ENCODE peak calls at places on chromosomes 4 and X, in nine cellular contexts. K is heart left ventricle, U is fibroblast of mammary gland, Y is spleen, M is type B pancreatic cell, P is cardiac fibroblast, G is neural crest cell, D is breast epithelium, T is GM06990. Q is an unnamed sample.

GRCh38 chr4:80448056-80448455 is 112.5 kb downstream of the CFAP299 start:
- DNase-seq in K (no peak), U (no peak), Y (no peak), M (no peak), P (no peak), G (no peak), D (no peak), T (no peak), Q (no peak)

GRCh38 chr4:6469898-6470501 is 2.4 kb downstream of the PPP2R2C start:
- DNase-seq in K (no peak), U (no peak), Y (peak), M (peak), P (no peak), G (no peak), D (peak), T (no peak), Q (no peak)

GRCh38 chrX:30597258-30598012 is 19.9 kb upstream of the TASL start:
- DNase-seq in K (no peak), U (no peak), Y (no peak), M (no peak), P (no peak), G (no peak), D (no peak), T (peak), Q (peak)

GRCh38 chrX:100872161-100872560 is 2.0 kb downstream of the NOX1 start:
- DNase-seq in K (no peak), U (no peak), Y (no peak), M (no peak), P (peak), G (no peak), D (no peak), T (no peak), Q (no peak)

GRCh38 chr4:172938870-172939269 is 229.7 kb upstream of the GALNT7 start:
- DNase-seq in K (no peak), U (no peak), Y (no peak), M (no peak), P (no peak), G (no peak), D (no peak), T (no peak), Q (no peak)

GRCh38 chr4:78578674-78579430 is 27.3 kb downstream of the ANXA3 start:
- DNase-seq in K (no peak), U (no peak), Y (no peak), M (no peak), P (no peak), G (no peak), D (no peak), T (no peak), Q (no peak)

GRCh38 chr4:99790796-99791617 is 25.6 kb upstream of the DAPP1 start:
- DNase-seq in K (no peak), U (peak), Y (no peak), M (no peak), P (peak), G (no peak), D (no peak), T (no peak), Q (no peak)

GRCh38 chrX:21528076-21528475 is 130.1 kb downstream of the KLHL34 start:
- DNase-seq in K (no peak), U (peak), Y (no peak), M (no peak), P (peak), G (no peak), D (no peak), T (no peak), Q (no peak)

GRCh38 chr4:20431422-20432014 is 179.8 kb downstream of the SLIT2 start:
- DNase-seq in K (no peak), U (peak), Y (no peak), M (no peak), P (peak), G (no peak), D (no peak), T (no peak), Q (no peak)

GRCh38 chr4:20426028-20426427 is 174.3 kb downstream of the SLIT2 start:
- DNase-seq in K (no peak), U (no peak), Y (no peak), M (no peak), P (no peak), G (no peak), D (no peak), T (no peak), Q (no peak)

GRCh38 chr4:20430555-20430954 is 178.8 kb downstream of the SLIT2 start:
- DNase-seq in K (no peak), U (peak), Y (no peak), M (no peak), P (peak), G (no peak), D (no peak), T (no peak), Q (no peak)

GRCh38 chr4:20432098-20432497 is 180.4 kb downstream of the SLIT2 start:
- DNase-seq in K (no peak), U (peak), Y (no peak), M (no peak), P (peak), G (no peak), D (no peak), T (no peak), Q (no peak)

GRCh38 chr4:20428410-20429160 is 176.9 kb downstream of the SLIT2 start:
- DNase-seq in K (no peak), U (peak), Y (no peak), M (no peak), P (peak), G (no peak), D (no peak), T (no peak), Q (no peak)
- TF ChIP-seq CTCF in K (peak), U (peak), Y (no peak), M (peak), P (peak), G (peak), D (no peak), T (peak), Q (peak)

GRCh38 chrX:107325467-107325866 is 119.1 kb downstream of the DNAAF6 start:
- DNase-seq in K (no peak), U (no peak), Y (no peak), M (no peak), P (no peak), G (no peak), D (no peak), T (no peak), Q (no peak)

GRCh38 chrX:107323786-107324492 is 117.5 kb downstream of the DNAAF6 start:
- DNase-seq in K (no peak), U (no peak), Y (peak), M (no peak), P (no peak), G (no peak), D (no peak), T (no peak), Q (no peak)

GRCh38 chrX:107324493-107325310 is 118.3 kb downstream of the DNAAF6 start:
- DNase-seq in K (peak), U (peak), Y (peak), M (peak), P (peak), G (peak), D (no peak), T (peak), Q (no peak)
- TF ChIP-seq CTCF in K (no peak), U (peak), Y (no peak), M (peak), P (peak), G (peak), D (no peak), T (peak), Q (no peak)

GRCh38 chr4:53680588-53680987 is 89.3 kb upstream of the LNX1 start:
- DNase-seq in K (no peak), U (no peak), Y (no peak), M (no peak), P (no peak), G (no peak), D (no peak), T (no peak), Q (no peak)
- TF ChIP-seq CTCF in K (no peak), U (no peak), Y (no peak), M (no peak), P (no peak), G (no peak), D (no peak), T (no peak), Q (no peak)

DNA sequence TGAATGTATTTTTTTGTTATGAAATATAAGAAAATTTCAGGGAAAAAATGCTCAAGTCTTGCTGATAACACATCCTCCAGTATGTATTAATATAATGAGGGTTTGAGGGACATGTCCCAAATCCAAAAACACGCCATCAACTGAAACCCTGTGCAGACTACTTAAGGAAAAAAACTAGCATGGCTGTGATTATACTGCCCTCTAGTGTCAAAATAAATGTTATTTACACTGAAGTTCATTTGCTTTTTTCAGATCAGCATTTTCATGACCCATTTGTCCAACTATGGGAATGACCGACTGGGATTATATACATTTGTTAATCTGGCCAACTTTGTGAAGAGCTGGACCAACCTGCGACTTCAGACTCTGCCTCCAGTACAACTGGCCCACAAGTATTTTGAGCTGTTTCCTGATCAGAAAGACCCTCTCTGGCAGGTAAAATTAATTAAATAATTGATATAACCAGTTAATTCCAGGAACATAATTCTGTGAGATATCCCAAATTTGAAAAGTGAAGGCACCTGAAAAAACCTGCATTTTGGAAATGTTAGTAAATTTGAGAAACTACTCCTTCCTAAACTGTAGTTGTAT is 128.5 kb downstream of the PRSS12 start:
- DNase-seq in K (no peak), U (peak), Y (no peak), M (no peak), P (peak), G (no peak), D (no peak), T (no peak), Q (peak)
- TF ChIP-seq CTCF in K (peak), U (peak), Y (peak), M (peak), P (peak), G (peak), D (peak), T (peak), Q (peak)

GRCh38 chr4:184472540-184473264 is 1.6 kb downstream of the IRF2 start:
- DNase-seq in K (peak), U (peak), Y (peak), M (peak), P (peak), G (peak), D (peak), T (peak), Q (peak)
- TF ChIP-seq CTCF in K (peak), U (no peak), Y (peak), M (no peak), P (no peak), G (no peak), D (no peak), T (no peak), Q (no peak)

DNA sequence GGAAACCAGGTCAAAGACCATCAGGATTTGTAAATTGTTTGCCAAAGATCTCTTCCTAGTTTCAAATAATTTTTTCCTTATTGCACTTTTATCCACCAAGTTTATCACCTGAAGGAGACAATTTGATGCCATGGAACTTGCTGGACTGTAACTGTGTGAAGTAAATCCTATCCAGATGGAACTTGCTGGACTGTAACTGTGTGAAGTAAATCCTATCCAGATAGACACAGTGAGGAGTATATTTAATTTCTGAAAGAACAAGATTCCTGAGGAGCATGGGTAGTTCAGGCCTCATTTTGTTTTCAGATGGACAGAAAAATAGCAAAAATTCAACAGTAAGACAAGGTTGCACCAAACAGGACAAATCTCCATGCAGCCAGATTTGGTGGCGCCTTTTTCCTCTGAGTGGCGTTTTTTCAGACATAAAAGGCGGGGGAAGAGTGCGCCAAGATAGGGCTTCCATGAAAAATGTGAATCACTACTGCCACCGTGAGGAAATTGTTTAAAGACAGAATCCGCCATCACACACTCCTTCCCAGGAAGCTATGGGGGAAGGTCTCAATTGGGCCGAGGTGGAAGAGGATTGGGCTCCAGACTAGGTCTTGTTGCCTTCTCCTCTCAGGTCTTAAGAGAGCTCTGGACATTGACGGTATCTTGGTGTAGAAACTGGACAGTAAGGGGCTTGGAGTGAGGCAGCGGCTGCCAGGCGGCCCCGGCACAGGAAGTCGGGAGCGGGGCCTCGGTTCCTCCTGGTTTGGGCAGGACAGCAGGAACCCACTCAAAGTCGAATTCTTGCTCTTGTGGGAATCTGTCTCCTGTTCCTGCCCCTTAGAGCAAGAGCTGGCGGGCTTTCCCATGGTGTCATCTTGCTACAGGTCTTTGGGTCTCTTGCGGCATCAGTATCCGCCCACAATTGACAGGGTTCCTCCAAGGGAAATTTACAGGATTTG is 234.7 kb downstream of the OR13H1 start:
- DNase-seq in K (peak), U (peak), Y (no peak), M (no peak), P (no peak), G (no peak), D (no peak), T (peak), Q (peak)
- TF ChIP-seq CTCF in K (no peak), U (peak), Y (peak), M (no peak), P (no peak), G (no peak), D (peak), T (no peak), Q (peak)

GRCh38 chrX:57121162-57121741 is at the start of gene SPIN2B:
- DNase-seq in K (peak), U (peak), Y (peak), M (peak), P (peak), G (peak), D (peak), T (peak), Q (peak)
- TF ChIP-seq CTCF in K (no peak), U (no peak), Y (no peak), M (peak), P (no peak), G (peak), D (no peak), T (peak), Q (no peak)

GRCh38 chrX:46913710-46914109 is 1.5 kb downstream of the JADE3 start:
- DNase-seq in K (peak), U (peak), Y (no peak), M (no peak), P (peak), G (no peak), D (no peak), T (no peak), Q (no peak)

GRCh38 chrX:46916273-46916672 is 4.1 kb downstream of the JADE3 start:
- DNase-seq in K (no peak), U (no peak), Y (no peak), M (no peak), P (no peak), G (no peak), D (no peak), T (no peak), Q (no peak)

GRCh38 chrX:46910415-46910814 is 1.8 kb upstream of the JADE3 start:
- DNase-seq in K (no peak), U (no peak), Y (no peak), M (no peak), P (no peak), G (no peak), D (no peak), T (no peak), Q (no peak)

GRCh38 chrX:46912098-46912672 is at the start of gene JADE3:
- DNase-seq in K (peak), U (peak), Y (peak), M (peak), P (peak), G (peak), D (peak), T (peak), Q (peak)

DNA sequence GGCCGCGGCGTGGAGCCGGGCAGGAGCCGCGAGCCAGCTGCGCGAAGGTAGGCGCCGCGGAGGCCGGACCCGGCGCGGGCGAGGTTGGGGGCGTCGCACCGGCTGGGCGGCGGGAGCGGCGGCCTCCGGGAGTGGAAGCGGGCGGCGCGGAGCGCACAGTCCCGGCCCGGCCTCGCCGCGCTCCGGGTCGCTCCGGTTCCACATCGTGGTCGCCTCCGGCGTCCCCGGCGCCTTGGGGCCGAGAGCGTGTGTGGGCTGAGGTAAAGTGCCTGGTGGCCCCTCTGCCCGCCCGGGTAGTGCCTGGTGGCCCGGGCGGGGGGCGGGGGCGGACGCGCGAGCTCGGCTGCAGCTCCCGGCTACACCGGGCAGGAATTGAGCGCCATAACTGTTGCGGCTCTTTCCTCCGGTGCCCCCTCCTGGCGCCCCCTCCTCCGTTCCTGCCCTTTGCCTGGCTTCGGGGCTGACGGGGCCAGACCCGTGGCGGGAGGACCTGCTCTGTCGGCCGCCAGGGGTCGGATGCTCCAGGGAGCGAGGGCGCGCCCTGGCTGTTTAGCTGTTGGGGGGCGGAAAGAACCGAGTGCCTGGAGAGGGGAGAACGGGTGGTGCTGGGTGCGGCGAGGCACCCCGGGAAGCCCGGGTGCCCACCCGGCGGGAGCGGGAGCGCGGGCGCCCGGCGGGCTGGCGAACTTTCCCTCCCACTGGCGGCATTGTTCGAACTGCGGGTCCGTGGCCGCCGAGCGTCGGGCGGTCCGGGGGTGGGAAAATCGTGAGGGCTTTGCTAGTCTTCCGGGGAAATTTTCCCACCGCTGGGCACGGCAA is 661 bp downstream of the JADE3 start:
- DNase-seq in K (peak), U (peak), Y (peak), M (peak), P (peak), G (peak), D (peak), T (peak), Q (peak)
- TF ChIP-seq CTCF in K (peak), U (peak), Y (peak), M (peak), P (peak), G (peak), D (no peak), T (peak), Q (peak)

GRCh38 chr4:158581161-158581560 is 59.5 kb downstream of the RXFP1 start:
- DNase-seq in K (no peak), U (peak), Y (no peak), M (no peak), P (peak), G (no peak), D (no peak), T (no peak), Q (no peak)
- TF ChIP-seq CTCF in K (no peak), U (no peak), Y (no peak), M (no peak), P (no peak), G (no peak), D (no peak), T (no peak), Q (no peak)